ENCODE peak calls at places on chromosomes 16 and 17, in five cellular contexts. One of them, this sample, is unnamed.
A peak's percentile ranks its signal among the peaks of the same experiment; 100 is the strongest.

GRCh38 chr17:20268700-20269475 is 198.5 kb downstream of the LGALS9B start:
- DNase-seq in brain microvascular endothelial cell: no peak
- DNase-seq in cardiac fibroblast: no peak
- DNase-seq in kidney epithelial cell: no peak
- DNase-seq in cardiac muscle cell: no peak
- DNase-seq in this sample: no peak

GRCh38 chr16:73213761-73214480 is 166.0 kb upstream of the ZFHX3 start:
- DNase-seq in cardiac fibroblast: no peak
- DNase-seq in cardiac muscle cell: no peak
- DNase-seq in kidney epithelial cell: no peak
- DNase-seq in brain microvascular endothelial cell: no peak
- DNase-seq in this sample: no peak

GRCh38 chr17:71168083-71168741 is 952.6 kb upstream of the SOX9 start:
- DNase-seq in cardiac fibroblast: no peak
- DNase-seq in kidney epithelial cell: no peak
- DNase-seq in brain microvascular endothelial cell: no peak
- DNase-seq in cardiac muscle cell: no peak
- DNase-seq in this sample: no peak

GRCh38 chr17:76262732-76263344 is 2.3 kb upstream of the UBALD2 start:
- DNase-seq in kidney epithelial cell: no peak
- DNase-seq in brain microvascular endothelial cell: no peak
- DNase-seq in cardiac muscle cell: no peak
- DNase-seq in cardiac fibroblast: no peak
- DNase-seq in this sample: no peak

GRCh38 chr17:82722341-82723013 is 6.0 kb downstream of the FN3KRP start:
- DNase-seq in brain microvascular endothelial cell: no peak
- DNase-seq in kidney epithelial cell: no peak
- DNase-seq in cardiac fibroblast: no peak
- DNase-seq in cardiac muscle cell: no peak
- DNase-seq in this sample: no peak

GRCh38 chr16:56921571-56921970 is 10.4 kb upstream of the HERPUD1 start:
- DNase-seq in brain microvascular endothelial cell: no peak
- DNase-seq in cardiac muscle cell: no peak
- DNase-seq in cardiac fibroblast: no peak
- DNase-seq in kidney epithelial cell: no peak
- DNase-seq in this sample: no peak

GRCh38 chr17:489758-490329 is 137.2 kb upstream of the RPH3AL start:
- DNase-seq in brain microvascular endothelial cell: no peak
- DNase-seq in cardiac muscle cell: peak; percentile 57
- DNase-seq in kidney epithelial cell: no peak
- DNase-seq in cardiac fibroblast: peak; percentile 32
- DNase-seq in this sample: peak; percentile 25

GRCh38 chr17:6471531-6472465 is 27.5 kb downstream of the PIMREG start:
- DNase-seq in cardiac fibroblast: peak; percentile 67
- DNase-seq in cardiac muscle cell: peak; percentile 74
- DNase-seq in brain microvascular endothelial cell: peak; percentile 42
- DNase-seq in kidney epithelial cell: no peak
- DNase-seq in this sample: peak; percentile 64

GRCh38 chr17:44898768-44899073 is 524 bp downstream of the EFTUD2 start:
- DNase-seq in cardiac fibroblast: no peak
- DNase-seq in kidney epithelial cell: no peak
- DNase-seq in cardiac muscle cell: peak; percentile 41
- DNase-seq in brain microvascular endothelial cell: peak; percentile 20
- DNase-seq in this sample: no peak

GRCh38 chr17:2893422-2893914 is 97.2 kb downstream of the RAP1GAP2 start:
- DNase-seq in cardiac fibroblast: no peak
- DNase-seq in cardiac muscle cell: no peak
- DNase-seq in kidney epithelial cell: no peak
- DNase-seq in brain microvascular endothelial cell: no peak
- DNase-seq in this sample: no peak

GRCh38 chr16:50282010-50282538 is 15.7 kb downstream of the ADCY7 start:
- DNase-seq in cardiac fibroblast: peak; percentile 22
- DNase-seq in kidney epithelial cell: no peak
- DNase-seq in cardiac muscle cell: peak; percentile 90
- DNase-seq in brain microvascular endothelial cell: peak; percentile 31
- DNase-seq in this sample: peak; percentile 52

GRCh38 chr17:80895366-80895765 is 96.3 kb upstream of the CHMP6 start:
- DNase-seq in kidney epithelial cell: no peak
- DNase-seq in brain microvascular endothelial cell: no peak
- DNase-seq in cardiac muscle cell: no peak
- DNase-seq in cardiac fibroblast: no peak
- DNase-seq in this sample: no peak
- H3K4me3 ChIP-seq in kidney epithelial cell: no peak overlapping the region
- H3K4me3 ChIP-seq in brain microvascular endothelial cell: no peak overlapping the region
- H3K4me3 ChIP-seq in cardiac muscle cell: no peak overlapping the region
- H3K4me3 ChIP-seq in cardiac fibroblast: no peak overlapping the region
- H3K4me3 ChIP-seq in this sample: no peak overlapping the region

GRCh38 chr17:28413804-28414203 is 7.8 kb upstream of the SLC46A1 start:
- DNase-seq in kidney epithelial cell: no peak
- DNase-seq in cardiac muscle cell: no peak
- DNase-seq in brain microvascular endothelial cell: no peak
- DNase-seq in cardiac fibroblast: no peak
- DNase-seq in this sample: no peak
- TF ChIP-seq CTCF in kidney epithelial cell: no peak
- TF ChIP-seq CTCF in cardiac muscle cell: no peak
- TF ChIP-seq CTCF in brain microvascular endothelial cell: no peak
- TF ChIP-seq CTCF in cardiac fibroblast: no peak
- TF ChIP-seq CTCF in this sample: no peak

GRCh38 chr17:77300016-77300686 is 159.4 kb downstream of the SEC14L1 start:
- DNase-seq in cardiac muscle cell: no peak
- DNase-seq in kidney epithelial cell: no peak
- DNase-seq in brain microvascular endothelial cell: no peak
- DNase-seq in cardiac fibroblast: no peak
- DNase-seq in this sample: peak; percentile 45
- H3K4me3 ChIP-seq in cardiac muscle cell: no peak overlapping the region
- H3K4me3 ChIP-seq in kidney epithelial cell: no peak overlapping the region
- H3K4me3 ChIP-seq in brain microvascular endothelial cell: no peak overlapping the region
- H3K4me3 ChIP-seq in cardiac fibroblast: no peak overlapping the region
- H3K4me3 ChIP-seq in this sample: no peak overlapping the region

DNA sequence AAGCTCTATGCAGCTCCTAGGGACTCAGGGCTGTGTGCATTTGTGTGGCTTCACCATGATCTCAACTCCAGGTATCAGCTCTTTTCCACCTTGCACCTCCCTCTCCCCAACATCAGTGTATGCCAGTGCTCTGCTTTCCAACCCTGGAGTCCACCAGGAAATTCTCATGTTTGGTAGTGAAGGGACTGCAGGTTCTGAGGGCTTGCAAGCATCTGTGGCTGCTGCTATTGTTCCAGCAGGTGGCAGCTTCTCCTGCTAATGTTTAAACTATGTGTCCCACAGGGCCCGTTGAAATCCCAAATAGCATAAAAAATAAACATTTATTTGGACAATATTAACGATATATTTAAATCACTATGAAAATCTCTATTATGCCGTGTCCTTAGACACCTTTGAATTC is 82.0 kb downstream of the RGS9 start:
- DNase-seq in brain microvascular endothelial cell: no peak
- DNase-seq in cardiac fibroblast: peak; percentile 18
- DNase-seq in kidney epithelial cell: no peak
- DNase-seq in cardiac muscle cell: no peak
- DNase-seq in this sample: peak; percentile 21
- TF ChIP-seq CTCF in brain microvascular endothelial cell: peak; percentile 52
- TF ChIP-seq CTCF in cardiac fibroblast: peak; percentile 38
- TF ChIP-seq CTCF in kidney epithelial cell: no peak
- TF ChIP-seq CTCF in cardiac muscle cell: peak; percentile 29
- TF ChIP-seq CTCF in this sample: peak; percentile 28

DNA sequence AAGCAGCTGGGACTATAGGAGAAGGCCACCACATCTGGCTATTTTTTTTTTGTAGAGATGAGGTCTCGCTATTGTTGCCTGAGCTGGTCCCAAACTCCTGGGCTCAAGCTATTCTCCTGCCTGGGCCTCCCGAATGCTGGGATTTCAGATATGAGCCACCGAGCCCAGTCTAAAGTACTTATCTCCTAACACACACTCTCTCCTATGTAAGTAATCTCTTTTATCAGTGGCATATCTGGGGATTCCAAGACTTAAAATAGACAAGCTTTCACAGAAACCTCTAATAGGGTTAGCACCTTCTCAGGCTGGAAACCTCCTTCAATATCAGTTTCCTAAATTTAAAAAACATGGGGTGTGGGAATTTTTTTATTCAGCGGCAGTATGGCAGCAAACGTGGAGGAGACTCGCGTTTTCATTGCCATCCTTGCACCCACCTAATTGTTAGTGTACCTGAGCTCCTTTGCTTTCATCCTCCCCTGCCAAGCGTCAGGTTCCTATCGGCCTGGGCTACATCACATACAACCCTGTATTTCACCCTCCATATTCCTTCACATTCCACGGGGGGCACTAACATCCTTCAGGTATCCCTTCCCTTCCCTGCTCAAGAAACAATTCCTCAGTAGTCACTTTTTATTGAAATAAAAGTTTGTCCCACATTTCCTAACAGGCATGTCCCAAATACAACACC is 1.1 kb downstream of the EZH1 start:
- DNase-seq in brain microvascular endothelial cell: no peak
- DNase-seq in kidney epithelial cell: peak; percentile 4
- DNase-seq in cardiac fibroblast: no peak
- DNase-seq in cardiac muscle cell: no peak
- DNase-seq in this sample: no peak
- H3K4me3 ChIP-seq in brain microvascular endothelial cell: peak overlapping the region; percentile 78
- H3K4me3 ChIP-seq in kidney epithelial cell: peak overlapping the region; percentile 67
- H3K4me3 ChIP-seq in cardiac fibroblast: peak overlapping the region; percentile 66
- H3K4me3 ChIP-seq in cardiac muscle cell: peak overlapping the region; percentile 76
- H3K4me3 ChIP-seq in this sample: peak overlapping the region; percentile 86

This sample was measured in fibroblast of the aortic adventitia.